ENCODE peak calls at places on chromosomes 13 and 19, in four cellular contexts. E is H1, A is H9, M is IMR-90. O is an unnamed sample.

GRCh38 chr13:48772908-48773307 is 119.2 kb downstream of the CYSLTR2 start:
- DNase-seq in E (no peak), A (no peak), M (no peak), O (no peak)

GRCh38 chr13:50292082-50292481 is 276.8 kb downstream of the KCNRG start:
- DNase-seq in E (no peak), A (no peak), M (no peak), O (no peak)

GRCh38 chr19:31180907-31181306 is 168.3 kb downstream of the TSHZ3 start:
- DNase-seq in E (no peak), A (no peak), M (no peak), O (no peak)

GRCh38 chr19:56837492-56837891 is 3.0 kb downstream of the PEG3 start:
- DNase-seq in E (no peak), A (no peak), M (no peak), O (peak)

GRCh38 chr19:46886546-46887239 is 25.9 kb downstream of the ARHGAP35 start:
- DNase-seq in E (no peak), A (no peak), M (peak), O (no peak)

GRCh38 chr13:21675095-21676007 is 4.5 kb downstream of the FGF9 start:
- DNase-seq in E (no peak), A (peak), M (no peak), O (peak)

GRCh38 chr13:109256866-109257760 is 529.3 kb downstream of the IRS2 start:
- DNase-seq in E (no peak), A (no peak), M (peak), O (peak)

GRCh38 chr13:108957369-108958012 is 328.1 kb downstream of the MYO16 start:
- DNase-seq in E (no peak), A (no peak), M (peak), O (peak)

GRCh38 chr19:45159204-45159970 is 1.4 kb downstream of the NKPD1 start:
- DNase-seq in E (no peak), A (no peak), M (no peak), O (no peak)

GRCh38 chr19:16209266-16209665 is 11.6 kb downstream of the AP1M1 start:
- DNase-seq in E (no peak), A (no peak), M (no peak), O (no peak)

GRCh38 chr13:32414580-32414979 is 13.3 kb downstream of the N4BP2L1 start:
- DNase-seq in E (no peak), A (no peak), M (no peak), O (no peak)

GRCh38 chr19:6092329-6093286 is 17.7 kb downstream of the RFX2 start:
- DNase-seq in E (peak), A (peak), M (peak), O (peak)

GRCh38 chr13:113584870-113585671 is 518 bp downstream of the TFDP1 start:
- DNase-seq in E (no peak), A (peak), M (no peak), O (peak)

GRCh38 chr13:57627663-57628062 is 3.9 kb upstream of the PCDH17 start:
- DNase-seq in E (no peak), A (no peak), M (peak), O (no peak)

GRCh38 chr19:55437410-55437809 is 5.7 kb downstream of the SHISA7 start:
- DNase-seq in E (no peak), A (peak), M (peak), O (peak)

GRCh38 chr13:109835321-109835720 is 48.9 kb upstream of the IRS2 start:
- DNase-seq in E (no peak), A (no peak), M (peak), O (no peak)

GRCh38 chr19:51599084-51599483 is 28.0 kb downstream of the ZNF175 start:
- DNase-seq in E (no peak), A (no peak), M (no peak), O (no peak)

GRCh38 chr19:57887195-57887941 is 1.5 kb downstream of the ZNF814 start:
- DNase-seq in E (peak), A (peak), M (no peak), O (peak)

GRCh38 chr13:98586400-98587144 is 9.7 kb upstream of the STK24 start:
- DNase-seq in E (no peak), A (no peak), M (no peak), O (no peak)

GRCh38 chr19:3506384-3507340 is 551 bp downstream of the FZR1 start:
- DNase-seq in E (no peak), A (no peak), M (no peak), O (no peak)

GRCh38 chr19:8238251-8238650 is 29.1 kb downstream of the CERS4 start:
- DNase-seq in E (no peak), A (no peak), M (no peak), O (no peak)

GRCh38 chr13:64704121-64704520 is 2526.0 kb downstream of the PCDH9 start:
- DNase-seq in E (no peak), A (no peak), M (no peak), O (no peak)

GRCh38 chr13:106176103-106176502 is 359.4 kb downstream of the EFNB2 start:
- DNase-seq in E (no peak), A (no peak), M (peak), O (peak)

GRCh38 chr13:97301382-97302095 is 79.4 kb downstream of the MBNL2 start:
- DNase-seq in E (no peak), A (no peak), M (no peak), O (no peak)

GRCh38 chr19:19510432-19510831 is 4.9 kb downstream of the TSSK6 start:
- DNase-seq in E (no peak), A (peak), M (no peak), O (peak)

DNA sequence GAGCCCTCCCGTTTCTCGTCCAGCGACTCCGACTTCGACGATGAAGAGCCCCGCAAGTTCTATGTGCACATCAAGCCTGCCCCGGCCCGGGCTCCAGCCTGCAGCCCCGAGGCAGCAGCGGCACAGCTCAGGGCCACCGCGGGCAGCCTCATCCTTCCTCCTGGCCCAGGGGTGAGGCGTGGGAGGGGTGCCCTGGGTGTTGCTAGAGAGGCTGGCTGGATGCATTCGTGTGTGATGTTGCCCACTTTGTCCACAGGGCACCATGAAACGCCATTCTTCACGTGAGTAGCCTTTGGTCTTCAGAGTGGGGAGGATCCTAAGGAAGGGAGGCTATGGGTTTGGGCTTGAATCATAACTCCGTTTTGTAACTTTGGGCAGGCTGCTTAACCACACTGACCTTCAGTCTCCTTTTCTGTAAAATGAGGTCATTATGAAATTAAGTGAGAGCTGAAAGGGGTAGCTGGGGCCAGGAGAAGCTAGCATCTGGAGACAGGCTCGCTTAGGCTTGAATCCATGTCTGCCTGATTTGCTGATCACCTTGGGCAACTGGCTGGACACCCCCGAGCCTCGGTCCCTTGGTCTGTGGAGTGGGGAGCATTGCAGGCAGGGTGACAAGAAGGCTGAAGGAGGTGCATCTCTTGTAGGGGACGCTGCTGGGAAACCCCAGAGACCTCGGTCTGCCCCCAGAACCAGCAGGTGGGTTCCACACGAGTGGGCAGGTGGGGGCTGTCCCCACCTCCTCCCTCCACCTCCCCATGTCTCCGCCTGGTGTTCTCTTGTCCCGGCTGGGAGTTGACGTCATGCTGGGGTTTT is 18.7 kb upstream of the B3GNT3 start:
- DNase-seq in E (no peak), A (no peak), M (peak), O (no peak)
- H4K5ac ChIP-seq in E (no peak), A (no peak), M (no peak), O (no peak)

GRCh38 chr19:49414256-49414655 is 9.0 kb downstream of the PTH2 start:
- DNase-seq in E (no peak), A (no peak), M (no peak), O (no peak)

GRCh38 chr19:49415102-49415809 is 8.0 kb downstream of the PTH2 start:
- DNase-seq in E (no peak), A (no peak), M (no peak), O (no peak)

GRCh38 chr19:49413348-49413747 is 9.9 kb downstream of the PTH2 start:
- DNase-seq in E (no peak), A (no peak), M (peak), O (peak)

GRCh38 chr19:49417090-49417489 is 6.2 kb downstream of the PTH2 start:
- DNase-seq in E (no peak), A (peak), M (no peak), O (no peak)

GRCh38 chr19:49415810-49416200 is 7.4 kb downstream of the PTH2 start:
- DNase-seq in E (no peak), A (no peak), M (no peak), O (no peak)
- H3K4me2 ChIP-seq in E (no peak), A (no peak), M (no peak), O (no peak)

GRCh38 chr13:36190771-36191170 is 23.6 kb downstream of the SOHLH2 start:
- DNase-seq in E (no peak), A (no peak), M (no peak), O (peak)

GRCh38 chr13:36183901-36184300 is 30.5 kb downstream of the SOHLH2 start:
- DNase-seq in E (no peak), A (no peak), M (no peak), O (no peak)

GRCh38 chr13:36192166-36192565 is 22.2 kb downstream of the SOHLH2 start:
- DNase-seq in E (no peak), A (no peak), M (no peak), O (peak)

GRCh38 chr13:36193151-36193855 is 21.1 kb downstream of the SOHLH2 start:
- DNase-seq in E (no peak), A (no peak), M (no peak), O (peak)

GRCh38 chr13:36188446-36188845 is 25.9 kb downstream of the SOHLH2 start:
- DNase-seq in E (no peak), A (no peak), M (no peak), O (no peak)
- H4K5ac ChIP-seq in E (no peak), A (no peak), M (no peak), O (no peak)

DNA sequence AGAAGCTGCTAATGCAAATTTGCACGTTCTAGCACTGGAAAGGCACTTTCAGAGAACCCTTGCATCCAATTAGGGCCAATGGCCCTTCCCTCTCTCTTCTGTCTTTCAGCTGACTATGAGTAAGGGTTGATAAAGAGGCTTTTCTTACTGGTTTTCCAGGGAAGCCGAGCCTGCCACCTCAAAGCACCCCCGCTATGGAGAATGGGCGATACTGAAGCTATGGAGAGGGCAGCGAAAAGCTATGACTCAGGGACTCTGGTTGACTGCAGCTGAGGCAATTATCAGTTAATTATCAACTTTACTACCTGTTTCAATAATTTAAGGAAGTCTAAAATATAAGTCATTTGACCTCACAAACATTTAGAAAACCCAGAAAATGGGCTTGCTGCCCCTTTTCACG is 115.8 kb downstream of the TRPC4 start:
- DNase-seq in E (no peak), A (no peak), M (no peak), O (peak)
- H3K4me2 ChIP-seq in E (no peak), A (no peak), M (no peak), O (no peak)

GRCh38 chr19:32351807-32352630 is 6.6 kb downstream of the ZNF507 start:
- DNase-seq in E (no peak), A (no peak), M (peak), O (no peak)

GRCh38 chr19:32358311-32358710 is 12.9 kb downstream of the ZNF507 start:
- DNase-seq in E (no peak), A (no peak), M (no peak), O (no peak)

GRCh38 chr19:32357720-32358119 is 12.3 kb downstream of the ZNF507 start:
- DNase-seq in E (no peak), A (no peak), M (no peak), O (no peak)

GRCh38 chr19:32354345-32354744 is 8.9 kb downstream of the ZNF507 start:
- DNase-seq in E (no peak), A (no peak), M (no peak), O (no peak)

DNA sequence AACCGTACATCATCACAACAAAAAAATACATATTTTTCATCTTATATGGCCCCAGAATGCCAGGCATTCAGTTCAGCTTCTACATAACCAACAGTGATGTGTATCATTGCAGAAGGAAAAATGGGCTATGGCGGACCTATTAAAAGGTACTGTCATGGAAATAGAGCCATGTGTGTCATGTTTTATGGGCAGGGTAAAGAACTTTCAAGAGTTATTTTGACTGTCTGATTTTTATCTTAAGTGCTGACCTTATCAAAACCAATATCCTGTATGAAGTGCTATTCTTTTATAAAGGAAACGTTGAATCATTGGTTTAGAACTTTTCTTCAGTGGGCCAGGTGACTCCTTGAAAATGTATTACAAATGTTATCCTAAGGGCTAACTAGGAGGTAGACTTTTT is 9.9 kb downstream of the ZNF507 start:
- DNase-seq in E (no peak), A (no peak), M (no peak), O (no peak)
- H4K5ac ChIP-seq in E (no peak), A (no peak), M (no peak), O (no peak)

GRCh38 chr13:93709511-93710244 is 483.1 kb downstream of the GPC6 start:
- DNase-seq in E (no peak), A (no peak), M (no peak), O (no peak)
- H3K4me2 ChIP-seq in E (no peak), A (no peak), M (peak), O (no peak)

O was measured in mesendoderm.